ENCODE peak calls at places on chromosomes 7 and 10, in eight cellular contexts. One of them, this sample, is unnamed.

GRCh38 chr7:106542550-106543220 is 118.3 kb downstream of the CCDC71L start:
- DNase-seq in RWPE2: no peak
- DNase-seq in cardiac muscle cell: peak; percentile 97
- DNase-seq in HCT116: peak; percentile 77
- DNase-seq in lung microvascular endothelial cell: peak; percentile 95
- DNase-seq in C1 segment of cervical spinal cord: no peak
- DNase-seq in B cell: peak; percentile 25
- DNase-seq in stimulated activated CD4-positive, alpha-beta T cell treated with anti-CD3 and anti-CD28 coated beads, Interleukin-1b, Interleukin-23, amount 100 ng/mL, for 1 hour: peak; percentile 7
- DNase-seq in this sample: peak; percentile 13

GRCh38 chr10:88292185-88292514 is 291.0 kb downstream of the RNLS start:
- DNase-seq in B cell: no peak
- DNase-seq in RWPE2: no peak
- DNase-seq in lung microvascular endothelial cell: no peak
- DNase-seq in HCT116: no peak
- DNase-seq in cardiac muscle cell: no peak
- DNase-seq in stimulated activated CD4-positive, alpha-beta T cell treated with anti-CD3 and anti-CD28 coated beads, Interleukin-1b, Interleukin-23, amount 100 ng/mL, for 1 hour: no peak
- DNase-seq in C1 segment of cervical spinal cord: no peak
- DNase-seq in this sample: no peak

GRCh38 chr10:43233601-43234430 is 33.0 kb downstream of the RASGEF1A start:
- DNase-seq in HCT116: no peak
- DNase-seq in lung microvascular endothelial cell: no peak
- DNase-seq in B cell: no peak
- DNase-seq in C1 segment of cervical spinal cord: no peak
- DNase-seq in RWPE2: no peak
- DNase-seq in cardiac muscle cell: no peak
- DNase-seq in stimulated activated CD4-positive, alpha-beta T cell treated with anti-CD3 and anti-CD28 coated beads, Interleukin-1b, Interleukin-23, amount 100 ng/mL, for 1 hour: no peak
- DNase-seq in this sample: no peak

GRCh38 chr10:43208147-43209063 is 58.5 kb downstream of the RASGEF1A start:
- DNase-seq in C1 segment of cervical spinal cord: no peak
- DNase-seq in stimulated activated CD4-positive, alpha-beta T cell treated with anti-CD3 and anti-CD28 coated beads, Interleukin-1b, Interleukin-23, amount 100 ng/mL, for 1 hour: no peak
- DNase-seq in B cell: peak; percentile 7
- DNase-seq in lung microvascular endothelial cell: no peak
- DNase-seq in cardiac muscle cell: no peak
- DNase-seq in HCT116: no peak
- DNase-seq in RWPE2: peak; percentile 38
- DNase-seq in this sample: no peak

GRCh38 chr10:63267414-63268138 is 134.4 kb downstream of the NRBF2 start:
- DNase-seq in cardiac muscle cell: peak; percentile 88
- DNase-seq in stimulated activated CD4-positive, alpha-beta T cell treated with anti-CD3 and anti-CD28 coated beads, Interleukin-1b, Interleukin-23, amount 100 ng/mL, for 1 hour: no peak
- DNase-seq in lung microvascular endothelial cell: peak; percentile 86
- DNase-seq in C1 segment of cervical spinal cord: no peak
- DNase-seq in B cell: no peak
- DNase-seq in HCT116: peak; percentile 43
- DNase-seq in RWPE2: no peak
- DNase-seq in this sample: no peak

GRCh38 chr10:45410807-45411606 is 37.0 kb downstream of the ALOX5 start:
- DNase-seq in lung microvascular endothelial cell: no peak
- DNase-seq in stimulated activated CD4-positive, alpha-beta T cell treated with anti-CD3 and anti-CD28 coated beads, Interleukin-1b, Interleukin-23, amount 100 ng/mL, for 1 hour: no peak
- DNase-seq in RWPE2: no peak
- DNase-seq in HCT116: no peak
- DNase-seq in B cell: no peak
- DNase-seq in cardiac muscle cell: peak; percentile 42
- DNase-seq in C1 segment of cervical spinal cord: no peak
- DNase-seq in this sample: no peak

GRCh38 chr10:8044908-8045727 is 9.4 kb upstream of the GATA3 start:
- DNase-seq in lung microvascular endothelial cell: no peak
- DNase-seq in C1 segment of cervical spinal cord: no peak
- DNase-seq in RWPE2: no peak
- DNase-seq in B cell: peak; percentile 41
- DNase-seq in stimulated activated CD4-positive, alpha-beta T cell treated with anti-CD3 and anti-CD28 coated beads, Interleukin-1b, Interleukin-23, amount 100 ng/mL, for 1 hour: no peak
- DNase-seq in cardiac muscle cell: no peak
- DNase-seq in HCT116: no peak
- DNase-seq in this sample: peak; percentile 55

GRCh38 chr10:126538439-126539140 is 131.9 kb downstream of the C10orf90 start:
- DNase-seq in C1 segment of cervical spinal cord: no peak
- DNase-seq in B cell: no peak
- DNase-seq in HCT116: no peak
- DNase-seq in cardiac muscle cell: no peak
- DNase-seq in lung microvascular endothelial cell: no peak
- DNase-seq in RWPE2: no peak
- DNase-seq in stimulated activated CD4-positive, alpha-beta T cell treated with anti-CD3 and anti-CD28 coated beads, Interleukin-1b, Interleukin-23, amount 100 ng/mL, for 1 hour: no peak
- DNase-seq in this sample: no peak

GRCh38 chr10:49534670-49535381 is 4.1 kb downstream of the ERCC6 start:
- DNase-seq in stimulated activated CD4-positive, alpha-beta T cell treated with anti-CD3 and anti-CD28 coated beads, Interleukin-1b, Interleukin-23, amount 100 ng/mL, for 1 hour: no peak
- DNase-seq in lung microvascular endothelial cell: peak; percentile 84
- DNase-seq in cardiac muscle cell: peak; percentile 63
- DNase-seq in B cell: no peak
- DNase-seq in RWPE2: no peak
- DNase-seq in HCT116: no peak
- DNase-seq in C1 segment of cervical spinal cord: no peak
- DNase-seq in this sample: no peak

GRCh38 chr10:51804861-51805260 is 105.5 kb upstream of the CSTF2T start:
- DNase-seq in RWPE2: no peak
- DNase-seq in lung microvascular endothelial cell: no peak
- DNase-seq in C1 segment of cervical spinal cord: no peak
- DNase-seq in cardiac muscle cell: peak; percentile 27
- DNase-seq in HCT116: no peak
- DNase-seq in B cell: no peak
- DNase-seq in stimulated activated CD4-positive, alpha-beta T cell treated with anti-CD3 and anti-CD28 coated beads, Interleukin-1b, Interleukin-23, amount 100 ng/mL, for 1 hour: no peak
- DNase-seq in this sample: no peak

GRCh38 chr10:37754538-37755323 is 102.7 kb downstream of the ZNF248 start:
- DNase-seq in lung microvascular endothelial cell: peak; percentile 4
- DNase-seq in stimulated activated CD4-positive, alpha-beta T cell treated with anti-CD3 and anti-CD28 coated beads, Interleukin-1b, Interleukin-23, amount 100 ng/mL, for 1 hour: no peak
- DNase-seq in HCT116: peak; percentile 7
- DNase-seq in RWPE2: no peak
- DNase-seq in cardiac muscle cell: no peak
- DNase-seq in C1 segment of cervical spinal cord: no peak
- DNase-seq in B cell: no peak
- DNase-seq in this sample: no peak

GRCh38 chr7:50197547-50197946 is 104.5 kb upstream of the ZPBP start:
- DNase-seq in RWPE2: no peak
- DNase-seq in HCT116: peak; percentile 68
- DNase-seq in C1 segment of cervical spinal cord: no peak
- DNase-seq in lung microvascular endothelial cell: no peak
- DNase-seq in stimulated activated CD4-positive, alpha-beta T cell treated with anti-CD3 and anti-CD28 coated beads, Interleukin-1b, Interleukin-23, amount 100 ng/mL, for 1 hour: no peak
- DNase-seq in cardiac muscle cell: no peak
- DNase-seq in B cell: no peak
- DNase-seq in this sample: no peak

GRCh38 chr7:159115601-159116501 is 28.8 kb downstream of the VIPR2 start:
- DNase-seq in B cell: no peak
- DNase-seq in C1 segment of cervical spinal cord: no peak
- DNase-seq in lung microvascular endothelial cell: no peak
- DNase-seq in cardiac muscle cell: no peak
- DNase-seq in HCT116: no peak
- DNase-seq in stimulated activated CD4-positive, alpha-beta T cell treated with anti-CD3 and anti-CD28 coated beads, Interleukin-1b, Interleukin-23, amount 100 ng/mL, for 1 hour: no peak
- DNase-seq in RWPE2: peak; percentile 24
- DNase-seq in this sample: no peak

GRCh38 chr7:68929712-68930395 is 668.4 kb upstream of the AUTS2 start:
- DNase-seq in lung microvascular endothelial cell: no peak
- DNase-seq in HCT116: no peak
- DNase-seq in RWPE2: no peak
- DNase-seq in B cell: no peak
- DNase-seq in cardiac muscle cell: peak; percentile 82
- DNase-seq in C1 segment of cervical spinal cord: no peak
- DNase-seq in stimulated activated CD4-positive, alpha-beta T cell treated with anti-CD3 and anti-CD28 coated beads, Interleukin-1b, Interleukin-23, amount 100 ng/mL, for 1 hour: no peak
- DNase-seq in this sample: no peak

GRCh38 chr10:27564381-27564780 is 60.3 kb downstream of the RAB18 start:
- DNase-seq in HCT116: no peak
- DNase-seq in cardiac muscle cell: no peak
- DNase-seq in lung microvascular endothelial cell: no peak
- DNase-seq in C1 segment of cervical spinal cord: no peak
- DNase-seq in stimulated activated CD4-positive, alpha-beta T cell treated with anti-CD3 and anti-CD28 coated beads, Interleukin-1b, Interleukin-23, amount 100 ng/mL, for 1 hour: no peak
- DNase-seq in B cell: no peak
- DNase-seq in RWPE2: no peak
- DNase-seq in this sample: no peak

GRCh38 chr7:90816511-90817142 is 220.5 kb downstream of the CDK14 start:
- DNase-seq in cardiac muscle cell: peak; percentile 93
- DNase-seq in B cell: no peak
- DNase-seq in RWPE2: no peak
- DNase-seq in C1 segment of cervical spinal cord: no peak
- DNase-seq in lung microvascular endothelial cell: peak; percentile 96
- DNase-seq in stimulated activated CD4-positive, alpha-beta T cell treated with anti-CD3 and anti-CD28 coated beads, Interleukin-1b, Interleukin-23, amount 100 ng/mL, for 1 hour: no peak
- DNase-seq in HCT116: peak; percentile 64
- DNase-seq in this sample: no peak

GRCh38 chr7:108331971-108332370 is 124.3 kb downstream of the NRCAM start:
- DNase-seq in RWPE2: no peak
- DNase-seq in cardiac muscle cell: no peak
- DNase-seq in C1 segment of cervical spinal cord: no peak
- DNase-seq in lung microvascular endothelial cell: no peak
- DNase-seq in B cell: no peak
- DNase-seq in HCT116: no peak
- DNase-seq in stimulated activated CD4-positive, alpha-beta T cell treated with anti-CD3 and anti-CD28 coated beads, Interleukin-1b, Interleukin-23, amount 100 ng/mL, for 1 hour: no peak
- DNase-seq in this sample: no peak

GRCh38 chr10:114498413-114499111 is 94.3 kb upstream of the AFAP1L2 start:
- DNase-seq in cardiac muscle cell: no peak
- DNase-seq in RWPE2: no peak
- DNase-seq in B cell: peak; percentile 26
- DNase-seq in stimulated activated CD4-positive, alpha-beta T cell treated with anti-CD3 and anti-CD28 coated beads, Interleukin-1b, Interleukin-23, amount 100 ng/mL, for 1 hour: no peak
- DNase-seq in HCT116: no peak
- DNase-seq in C1 segment of cervical spinal cord: no peak
- DNase-seq in lung microvascular endothelial cell: no peak
- DNase-seq in this sample: no peak

GRCh38 chr10:123777881-123778280 is 111.7 kb downstream of the GPR26 start:
- DNase-seq in C1 segment of cervical spinal cord: no peak
- DNase-seq in lung microvascular endothelial cell: no peak
- DNase-seq in stimulated activated CD4-positive, alpha-beta T cell treated with anti-CD3 and anti-CD28 coated beads, Interleukin-1b, Interleukin-23, amount 100 ng/mL, for 1 hour: no peak
- DNase-seq in B cell: no peak
- DNase-seq in cardiac muscle cell: no peak
- DNase-seq in RWPE2: no peak
- DNase-seq in HCT116: no peak
- DNase-seq in this sample: no peak

GRCh38 chr7:138608292-138608691 is 92.9 kb downstream of the SVOPL start:
- DNase-seq in cardiac muscle cell: peak; percentile 66
- DNase-seq in stimulated activated CD4-positive, alpha-beta T cell treated with anti-CD3 and anti-CD28 coated beads, Interleukin-1b, Interleukin-23, amount 100 ng/mL, for 1 hour: no peak
- DNase-seq in HCT116: no peak
- DNase-seq in B cell: no peak
- DNase-seq in RWPE2: no peak
- DNase-seq in lung microvascular endothelial cell: peak; percentile 48
- DNase-seq in C1 segment of cervical spinal cord: no peak
- DNase-seq in this sample: peak; percentile 71

GRCh38 chr7:130010689-130011412 is 40.3 kb downstream of the ZC3HC1 start:
- DNase-seq in RWPE2: no peak
- DNase-seq in HCT116: peak; percentile 87
- DNase-seq in stimulated activated CD4-positive, alpha-beta T cell treated with anti-CD3 and anti-CD28 coated beads, Interleukin-1b, Interleukin-23, amount 100 ng/mL, for 1 hour: peak; percentile 73
- DNase-seq in cardiac muscle cell: peak; percentile 93
- DNase-seq in B cell: peak; percentile 75
- DNase-seq in lung microvascular endothelial cell: peak; percentile 92
- DNase-seq in C1 segment of cervical spinal cord: no peak
- DNase-seq in this sample: peak; percentile 96

GRCh38 chr7:127770870-127771269 is 118.9 kb downstream of the SND1 start:
- DNase-seq in B cell: no peak
- DNase-seq in cardiac muscle cell: peak; percentile 32
- DNase-seq in RWPE2: no peak
- DNase-seq in HCT116: no peak
- DNase-seq in C1 segment of cervical spinal cord: no peak
- DNase-seq in lung microvascular endothelial cell: no peak
- DNase-seq in stimulated activated CD4-positive, alpha-beta T cell treated with anti-CD3 and anti-CD28 coated beads, Interleukin-1b, Interleukin-23, amount 100 ng/mL, for 1 hour: no peak
- DNase-seq in this sample: no peak

GRCh38 chr10:97083228-97083860 is 102.4 kb downstream of the SLIT1 start:
- DNase-seq in stimulated activated CD4-positive, alpha-beta T cell treated with anti-CD3 and anti-CD28 coated beads, Interleukin-1b, Interleukin-23, amount 100 ng/mL, for 1 hour: no peak
- DNase-seq in HCT116: no peak
- DNase-seq in B cell: no peak
- DNase-seq in RWPE2: no peak
- DNase-seq in cardiac muscle cell: no peak
- DNase-seq in lung microvascular endothelial cell: no peak
- DNase-seq in C1 segment of cervical spinal cord: no peak
- DNase-seq in this sample: no peak

GRCh38 chr10:48685731-48686130 is 1.1 kb downstream of the WDFY4 start:
- DNase-seq in B cell: no peak
- DNase-seq in stimulated activated CD4-positive, alpha-beta T cell treated with anti-CD3 and anti-CD28 coated beads, Interleukin-1b, Interleukin-23, amount 100 ng/mL, for 1 hour: no peak
- DNase-seq in lung microvascular endothelial cell: no peak
- DNase-seq in C1 segment of cervical spinal cord: no peak
- DNase-seq in cardiac muscle cell: no peak
- DNase-seq in HCT116: no peak
- DNase-seq in RWPE2: no peak
- DNase-seq in this sample: peak; percentile 2